ENCODE peak calls at places on chromosomes 12 and 14, in five cellular contexts. Q, Z, C, U and L are unnamed samples.

GRCh38 chr12:52740591-52740990 is 36.6 kb downstream of the KRT76 start:
- DNase-seq in C (peak), U (no peak), Z (peak), Q (no peak), L (no peak)

GRCh38 chr12:62730649-62731377 is 204.1 kb downstream of the PPM1H start:
- DNase-seq in C (peak), Q (no peak), U (no peak), Z (no peak), L (no peak)

GRCh38 chr12:43338848-43339526 is 213.0 kb downstream of the ADAMTS20 start:
- DNase-seq in U (peak), Q (peak), Z (peak), C (peak), L (no peak)

GRCh38 chr12:44640831-44641230 is 235.3 kb downstream of the NELL2 start:
- DNase-seq in Q (no peak), Z (no peak), C (no peak), U (no peak), L (no peak)

GRCh38 chr12:57342207-57342691 is 88.6 kb downstream of the R3HDM2 start:
- DNase-seq in Z (peak), C (peak), U (no peak), Q (peak), L (no peak)

GRCh38 chr14:70602254-70602653 is 1.8 kb upstream of the MED6 start:
- DNase-seq in U (no peak), Z (no peak), Q (no peak), C (no peak), L (no peak)

GRCh38 chr12:132710062-132710421 is 600 bp upstream of the PGAM5 start:
- DNase-seq in Q (peak), Z (no peak), C (no peak), U (no peak), L (no peak)

GRCh38 chr12:12506541-12506940 is 56.1 kb downstream of the DUSP16 start:
- DNase-seq in Q (peak), U (no peak), Z (no peak), C (no peak), L (no peak)

GRCh38 chr12:48865141-48865440 is 579 bp downstream of the RND1 start:
- DNase-seq in Q (peak), U (no peak), C (no peak), Z (no peak), L (no peak)

GRCh38 chr14:61080591-61081010 is 99.6 kb downstream of the SLC38A6 start:
- DNase-seq in C (no peak), Z (no peak), Q (peak), U (no peak), L (no peak)

GRCh38 chr14:93540235-93540634 is 109.5 kb downstream of the UNC79 start:
- DNase-seq in C (no peak), Q (no peak), Z (no peak), U (no peak), L (no peak)

GRCh38 chr14:93537962-93538361 is 107.2 kb downstream of the UNC79 start:
- DNase-seq in Z (no peak), C (no peak), Q (peak), U (no peak), L (no peak)

GRCh38 chr14:93538411-93538810 is 107.7 kb downstream of the UNC79 start:
- DNase-seq in C (peak), Q (peak), U (no peak), Z (peak), L (no peak)

GRCh38 chr14:93533864-93534263 is 103.1 kb downstream of the UNC79 start:
- DNase-seq in U (no peak), Q (no peak), C (no peak), Z (no peak), L (no peak)

GRCh38 chr14:93536945-93537344 is 106.2 kb downstream of the UNC79 start:
- DNase-seq in Z (peak), Q (peak), C (peak), U (peak), L (no peak)
- TF ChIP-seq REST in Z (no peak), Q (no peak), C (no peak), U (no peak), L (no peak)

DNA sequence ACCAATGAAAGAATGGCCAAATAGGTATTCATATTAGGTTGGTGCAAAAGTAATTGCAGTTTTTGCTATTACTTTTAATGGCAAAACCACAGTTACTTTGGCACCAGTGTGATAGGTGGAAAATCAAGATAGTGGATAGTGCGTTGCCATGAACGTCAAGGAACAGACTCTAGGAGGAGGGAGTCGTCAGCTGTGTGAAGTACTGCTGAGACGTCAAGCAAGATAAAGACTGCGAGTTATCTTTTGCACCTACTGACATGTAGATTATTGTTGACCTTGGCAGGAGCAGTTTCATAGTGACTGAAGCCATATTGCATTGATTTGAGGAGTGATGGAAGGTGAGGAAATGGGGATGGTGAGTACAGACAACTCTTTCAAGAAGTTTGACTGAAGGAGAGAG is 8.3 kb downstream of the YLPM1 start:
- DNase-seq in Z (no peak), Q (no peak), C (no peak), U (no peak), L (no peak)
- TF ChIP-seq CTCF in Z (no peak), Q (no peak), C (no peak), U (no peak), L (no peak)

GRCh38 chr12:98864363-98864762 is 219.3 kb downstream of the APAF1 start:
- DNase-seq in U (no peak), Z (no peak), C (no peak), Q (no peak), L (no peak)

GRCh38 chr12:98861232-98861631 is 216.1 kb downstream of the APAF1 start:
- DNase-seq in Z (no peak), Q (peak), U (no peak), C (no peak), L (no peak)

GRCh38 chr12:98868076-98868475 is 223.0 kb downstream of the APAF1 start:
- DNase-seq in Z (no peak), C (no peak), Q (no peak), U (no peak), L (no peak)

GRCh38 chr12:98868538-98868937 is 223.4 kb downstream of the APAF1 start:
- DNase-seq in Q (no peak), C (no peak), U (no peak), Z (no peak), L (no peak)

DNA sequence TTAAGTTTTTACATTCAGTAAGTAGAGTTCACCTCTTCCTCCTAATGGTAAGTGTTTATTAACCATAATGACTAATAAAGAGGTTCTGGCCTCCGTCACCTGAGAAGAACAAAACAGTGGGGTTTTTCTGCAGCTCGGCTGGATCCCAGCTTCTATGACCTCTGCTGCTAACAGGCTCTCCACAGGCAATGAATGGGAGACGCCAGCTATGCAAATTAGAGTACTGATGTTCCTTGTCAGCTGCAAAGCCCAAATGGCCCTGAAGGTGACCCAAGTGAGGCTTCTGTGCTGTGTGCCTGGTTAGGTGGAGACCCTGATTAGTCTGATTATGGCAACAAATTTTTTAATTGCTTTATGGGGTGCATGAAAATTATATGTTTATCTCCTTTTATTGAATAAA is 218.1 kb downstream of the APAF1 start:
- DNase-seq in C (no peak), Q (peak), U (no peak), Z (no peak), L (no peak)
- TF ChIP-seq REST in C (no peak), Q (no peak), U (no peak), Z (no peak), L (no peak)

GRCh38 chr14:95877633-95878032 is 1.0 kb downstream of the TUNAR start:
- DNase-seq in U (no peak), Q (no peak), C (no peak), Z (no peak), L (no peak)

GRCh38 chr14:95876769-95877490 is at the start of gene TUNAR:
- DNase-seq in C (no peak), Q (peak), U (no peak), Z (peak), L (no peak)

GRCh38 chr14:95871531-95871930 is 5.1 kb upstream of the TUNAR start:
- DNase-seq in C (no peak), Q (no peak), U (no peak), Z (no peak), L (no peak)

GRCh38 chr14:95872777-95873176 is 3.9 kb upstream of the TUNAR start:
- DNase-seq in U (no peak), Z (no peak), C (no peak), Q (no peak), L (no peak)

DNA sequence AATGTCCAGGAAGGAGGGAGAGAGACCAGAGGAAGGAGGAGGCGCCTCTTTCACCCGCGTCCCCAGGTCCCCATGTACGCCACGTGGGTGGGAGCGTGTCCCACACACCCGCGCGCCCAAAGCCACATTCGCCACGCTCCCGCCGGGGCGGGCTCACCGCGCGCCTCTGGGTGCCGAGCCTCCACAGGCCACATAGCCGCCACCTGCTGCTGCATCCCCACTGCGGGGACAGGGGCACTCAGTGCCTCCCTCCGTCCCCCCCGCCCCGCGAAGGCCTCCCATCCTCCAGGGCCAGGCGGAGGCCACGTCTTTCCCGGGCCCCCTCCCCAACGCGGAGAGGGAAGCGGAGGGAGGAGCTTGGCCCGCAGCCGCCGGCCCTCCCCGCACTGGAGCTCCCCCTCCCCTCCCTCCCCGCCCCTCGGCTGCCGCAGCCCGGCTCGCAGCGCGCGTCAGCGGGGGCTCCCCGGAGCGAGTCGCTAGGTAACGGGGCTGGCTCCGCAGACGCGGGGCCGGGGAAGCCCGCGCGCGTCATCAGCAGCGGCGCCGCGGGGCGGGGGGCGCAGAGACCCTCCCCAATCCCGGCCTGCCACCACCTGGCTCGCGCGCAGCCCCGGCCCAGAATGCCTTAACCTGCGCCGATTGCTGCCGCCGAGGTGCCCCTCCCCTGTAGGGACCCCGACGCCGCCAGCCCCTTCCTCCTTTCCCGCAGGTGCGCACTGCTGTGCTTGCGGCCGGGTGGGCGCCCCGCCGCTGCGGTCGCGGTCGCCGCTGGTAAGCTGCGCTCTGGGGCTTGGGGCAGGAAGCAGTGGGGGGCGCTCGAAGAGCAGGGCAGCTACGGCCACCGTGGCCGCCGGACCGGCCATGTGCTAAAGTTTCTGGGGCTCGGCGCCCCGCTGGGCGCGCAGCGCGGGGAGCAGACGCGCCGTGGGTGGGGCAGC is 532 bp upstream of the TUNAR start:
- DNase-seq in U (no peak), C (no peak), Z (peak), Q (peak), L (no peak)
- TF ChIP-seq CTCF in U (no peak), C (no peak), Z (no peak), Q (no peak), L (peak)